ENCODE peak calls at places on chromosomes 2 and 18, in eight cellular contexts. Z is lung, M is left cardiac atrium, P is memory B cell, V is NCI-H69, O is frontal cortex, Q is heart right ventricle, I is pons. G is an unnamed sample.

GRCh38 chr2:130264046-130264445 is 65.8 kb upstream of the TUBA3E start:
- DNase-seq in O (no peak), I (no peak), M (no peak), V (no peak), Z (no peak), P (no peak), Q (no peak), G (no peak)

GRCh38 chr2:216606551-216607527 is 26.4 kb upstream of the IGFBP2 start:
- DNase-seq in Z (no peak), O (no peak), P (no peak), I (no peak), V (peak; percentile 93), Q (no peak), M (peak; percentile 34), G (peak; percentile 46)

GRCh38 chr2:60554649-60555065 is 1.2 kb upstream of the BCL11A start:
- DNase-seq in Z (no peak), Q (no peak), V (peak; percentile 56), O (peak; percentile 26), I (no peak), M (no peak), P (peak; percentile 54), G (peak; percentile 48)

GRCh38 chr18:10010611-10011015 is 96.8 kb downstream of the VAPA start:
- DNase-seq in Z (peak; percentile 54), I (peak; percentile 66), Q (peak; percentile 79), O (no peak), V (no peak), M (peak; percentile 72), P (no peak), G (peak; percentile 87)

GRCh38 chr2:154696771-154697170 is 1.7 kb upstream of the KCNJ3 start:
- DNase-seq in I (no peak), Z (no peak), M (no peak), V (peak; percentile 75), P (no peak), Q (no peak), O (no peak), G (no peak)

GRCh38 chr2:74206180-74206688 is 7.8 kb downstream of the MTHFD2 start:
- DNase-seq in O (no peak), P (no peak), M (no peak), Q (no peak), I (no peak), V (peak; percentile 4), Z (no peak), G (peak; percentile 20)

GRCh38 chr2:20488782-20489181 is 41.9 kb downstream of the RHOB start:
- DNase-seq in P (no peak), M (no peak), O (no peak), Q (no peak), V (no peak), Z (no peak), I (no peak), G (no peak)

GRCh38 chr2:220147186-220147585 is 519.8 kb downstream of the SLC4A3 start:
- DNase-seq in I (no peak), P (no peak), Z (no peak), V (no peak), Q (no peak), O (no peak), M (no peak), G (no peak)

GRCh38 chr2:176171331-176172006 is 14.4 kb downstream of the HOXD3 start:
- DNase-seq in O (no peak), V (no peak), M (no peak), P (no peak), Q (no peak), Z (no peak), I (peak; percentile 58), G (no peak)

GRCh38 chr2:2899826-2900225 is 477.8 kb downstream of the EIPR1 start:
- DNase-seq in M (no peak), V (peak; percentile 56), I (no peak), O (no peak), Q (no peak), P (no peak), Z (no peak), G (no peak)

GRCh38 chr2:201859886-201860285 is 53.5 kb downstream of the CDK15 start:
- DNase-seq in V (no peak), I (no peak), P (no peak), M (no peak), Z (no peak), Q (no peak), O (no peak), G (no peak)

GRCh38 chr18:58911241-58911640 is 46.6 kb downstream of the ZNF532 start:
- DNase-seq in Z (no peak), O (no peak), I (no peak), M (no peak), V (no peak), P (no peak), Q (no peak), G (no peak)

GRCh38 chr18:8839285-8839684 is 133.9 kb downstream of the MTCL1 start:
- DNase-seq in I (no peak), P (no peak), M (no peak), Q (peak; percentile 24), V (no peak), Z (no peak), O (no peak), G (no peak)

GRCh38 chr2:143934170-143934912 is 585.6 kb downstream of the ZEB2 start:
- DNase-seq in Q (no peak), Z (no peak), V (peak; percentile 5), M (no peak), P (no peak), I (no peak), O (no peak), G (peak; percentile 29)

GRCh38 chr2:181430406-181431199 is 26.6 kb upstream of the ITGA4 start:
- DNase-seq in Q (no peak), O (no peak), V (peak; percentile 34), P (no peak), I (no peak), M (no peak), Z (no peak), G (no peak)

G was measured in hepatocyte.